ENCODE peak calls at places on chromosomes 12 and 14, in eight cellular contexts. Z, U, W, Y, P, J, M and D are unnamed samples.

GRCh38 chr14:71703477-71703876 is 228.8 kb upstream of the RGS6 start:
- DNase-seq in U (no peak), M (no peak), P (no peak), W (no peak), Z (no peak), Y (no peak), J (no peak), D (no peak)

GRCh38 chr14:105324080-105324778 is 9.7 kb downstream of the PACS2 start:
- DNase-seq in P (no peak), Y (no peak), Z (no peak), M (no peak), J (peak; percentile 68), W (no peak), U (no peak), D (no peak)

GRCh38 chr12:41364211-41364610 is 176.1 kb downstream of the PDZRN4 start:
- DNase-seq in Y (no peak), J (no peak), Z (no peak), W (no peak), U (no peak), M (no peak), P (no peak), D (no peak)

GRCh38 chr14:69682607-69683263 is 71.3 kb downstream of the SUSD6 start:
- DNase-seq in J (no peak), W (no peak), U (no peak), Z (no peak), M (no peak), Y (no peak), P (no peak), D (no peak)

GRCh38 chr14:67630186-67630585 is 10.5 kb downstream of the ARG2 start:
- DNase-seq in J (no peak), U (no peak), M (no peak), W (no peak), Z (no peak), Y (no peak), P (no peak), D (no peak)

GRCh38 chr14:70642313-70643235 is 858 bp downstream of the TTC9 start:
- DNase-seq in W (no peak), M (peak; percentile 20), J (no peak), Y (peak; percentile 39), Z (peak; percentile 47), U (peak; percentile 77), P (no peak), D (no peak)

GRCh38 chr12:103808239-103808880 is 32.7 kb downstream of the NT5DC3 start:
- DNase-seq in Y (no peak), Z (no peak), J (no peak), P (no peak), M (no peak), U (no peak), W (no peak), D (no peak)

GRCh38 chr12:65082411-65082810 is 38.7 kb downstream of the WIF1 start:
- DNase-seq in Y (no peak), W (no peak), Z (no peak), M (no peak), U (no peak), J (no peak), P (no peak), D (no peak)

GRCh38 chr12:62260733-62261683 is 804 bp downstream of the USP15 start:
- DNase-seq in U (no peak), Y (peak; percentile 45), M (no peak), J (peak; percentile 18), P (no peak), Z (peak; percentile 66), W (no peak), D (peak; percentile 59)

GRCh38 chr14:33738029-33738428 is 212.8 kb downstream of the EGLN3 start:
- DNase-seq in M (no peak), Z (no peak), W (no peak), P (no peak), U (no peak), J (no peak), Y (no peak), D (no peak)

GRCh38 chr14:71320734-71321555 is 413.7 kb downstream of the PCNX1 start:
- DNase-seq in U (peak; percentile 90), J (peak; percentile 57), Y (peak; percentile 67), W (no peak), P (peak; percentile 84), Z (peak; percentile 86), M (peak; percentile 58), D (peak; percentile 69)

GRCh38 chr12:43692064-43692463 is 66.5 kb downstream of the PUS7L start:
- DNase-seq in Z (no peak), P (no peak), M (no peak), W (no peak), Y (no peak), J (no peak), U (no peak), D (no peak)

GRCh38 chr12:71888521-71888920 is 49.0 kb downstream of the TBC1D15 start:
- DNase-seq in M (no peak), W (no peak), Y (no peak), U (no peak), Z (no peak), J (no peak), P (no peak), D (no peak)

GRCh38 chr14:35339761-35340406 is 47.7 kb downstream of the PSMA6 start:
- DNase-seq in M (no peak), Y (no peak), W (no peak), P (peak; percentile 68), U (no peak), J (no peak), Z (no peak), D (no peak)

GRCh38 chr14:81341405-81342180 is 58.5 kb downstream of the STON2 start:
- DNase-seq in P (no peak), W (no peak), J (no peak), Y (no peak), U (no peak), M (no peak), Z (no peak), D (no peak)

GRCh38 chr12:11824069-11824468 is 174.6 kb downstream of the ETV6 start:
- DNase-seq in U (no peak), Z (no peak), W (no peak), P (no peak), Y (no peak), M (no peak), J (no peak), D (no peak)

GRCh38 chr12:11822071-11822818 is 172.8 kb downstream of the ETV6 start:
- DNase-seq in W (no peak), P (peak; percentile 61), Y (peak; percentile 55), M (no peak), Z (no peak), U (no peak), J (no peak), D (no peak)

GRCh38 chr12:11823593-11823992 is 174.1 kb downstream of the ETV6 start:
- DNase-seq in M (no peak), Z (no peak), W (no peak), Y (no peak), P (no peak), J (no peak), U (no peak), D (no peak)

GRCh38 chr12:11821386-11821785 is 171.9 kb downstream of the ETV6 start:
- DNase-seq in W (no peak), U (no peak), Z (no peak), J (no peak), M (no peak), Y (no peak), P (no peak), D (no peak)

DNA sequence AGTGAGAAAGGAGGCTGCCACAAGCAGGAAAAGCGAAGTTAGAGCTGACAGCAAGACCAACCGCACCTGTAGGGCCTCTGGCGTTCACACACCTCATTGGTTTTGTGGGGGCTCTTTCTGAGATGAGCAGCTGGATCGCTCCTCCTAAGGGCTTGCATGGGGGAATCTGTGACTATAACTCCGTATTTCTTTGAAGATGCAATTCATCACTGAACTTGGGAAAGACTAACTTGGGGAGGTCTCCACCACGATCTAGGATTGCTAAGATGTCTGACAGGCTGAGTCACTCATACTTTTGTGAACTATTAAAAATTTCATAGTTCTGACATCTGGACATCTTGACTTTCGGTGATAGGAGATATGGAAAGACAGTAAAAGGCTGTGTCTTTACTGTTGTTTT is 173.6 kb downstream of the ETV6 start:
- DNase-seq in W (no peak), U (no peak), J (no peak), Z (no peak), M (no peak), Y (no peak), P (peak; percentile 28), D (no peak)
- H3K27ac ChIP-seq in W (no peak overlapping the region), U (no peak overlapping the region), J (no peak overlapping the region), Z (peak overlapping the region; percentile 6), M (no peak overlapping the region), Y (peak overlapping the region; percentile 52), P (peak overlapping the region; percentile 23), D (no peak overlapping the region)

GRCh38 chr14:51872396-51872795 is 12.0 kb downstream of the GNG2 start:
- DNase-seq in M (no peak), W (no peak), Z (no peak), J (no peak), P (no peak), Y (no peak), U (no peak), D (no peak)
- H3K27ac ChIP-seq in M (no peak overlapping the region), W (no peak overlapping the region), Z (peak overlapping the region; percentile 21), J (no peak overlapping the region), P (no peak overlapping the region), Y (peak overlapping the region; percentile 56), U (no peak overlapping the region), D (peak overlapping the region; percentile 24)

DNA sequence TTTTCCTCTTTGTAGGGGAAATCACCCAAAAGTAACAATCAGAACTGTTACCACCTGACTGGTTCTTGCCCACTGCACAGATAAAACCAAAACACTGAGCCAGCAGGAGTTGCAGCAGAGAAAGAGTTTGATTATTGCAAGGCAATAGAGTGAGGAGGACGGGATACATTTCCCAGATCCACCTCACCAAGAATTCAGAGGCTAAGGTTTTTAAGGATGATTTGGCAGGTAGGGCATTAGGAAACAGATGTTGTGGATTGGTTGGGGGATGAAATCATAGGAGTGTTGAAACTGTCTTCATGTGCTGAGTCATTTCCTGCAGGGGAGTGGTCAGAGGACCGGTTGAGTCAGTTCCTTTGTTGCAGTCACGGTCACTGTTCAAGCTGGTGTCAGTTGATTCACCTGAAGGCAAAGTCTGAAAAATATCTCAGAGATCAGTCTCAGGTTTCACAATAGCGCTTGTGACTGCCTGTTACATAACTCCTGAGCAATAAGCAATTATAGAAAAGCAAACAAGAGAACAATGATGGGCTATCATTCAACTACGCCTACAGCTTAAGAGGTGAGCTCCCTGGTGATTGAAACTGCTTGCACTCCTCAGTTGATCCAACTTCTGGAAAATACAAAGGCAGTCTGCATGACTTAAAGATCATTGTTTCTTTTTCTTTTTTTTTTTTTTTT is 20.3 kb upstream of the AMN1 start:
- DNase-seq in U (no peak), M (no peak), P (peak; percentile 83), Y (peak; percentile 86), Z (peak; percentile 89), J (no peak), W (no peak), D (peak; percentile 78)
- H3K27ac ChIP-seq in U (no peak overlapping the region), M (no peak overlapping the region), P (no peak overlapping the region), Y (peak overlapping the region; percentile 82), Z (peak overlapping the region; percentile 97), J (peak overlapping the region; percentile 78), W (no peak overlapping the region), D (peak overlapping the region; percentile 72)

DNA sequence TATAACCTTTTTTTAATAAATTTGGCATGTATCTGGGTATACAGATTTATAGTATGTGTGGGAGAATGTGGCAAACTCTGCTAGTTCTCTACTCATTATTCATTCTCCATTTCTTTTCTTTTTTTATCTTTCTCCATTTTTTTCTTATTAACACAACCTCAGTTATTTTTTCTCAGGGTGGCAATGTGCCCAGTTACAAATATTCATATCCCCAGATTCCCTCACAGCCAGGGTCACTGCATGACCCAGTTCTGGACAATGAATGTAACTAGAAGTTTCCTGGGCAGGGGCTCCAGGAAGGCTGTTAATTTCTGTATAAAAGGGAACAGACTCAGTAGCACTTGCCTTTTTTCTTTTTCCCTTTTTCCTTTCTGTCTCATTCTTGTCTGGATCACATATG is 95.6 kb downstream of the VCPKMT start:
- DNase-seq in Z (no peak), P (peak; percentile 75), U (no peak), W (no peak), M (no peak), Y (no peak), J (no peak), D (no peak)
- H3K27ac ChIP-seq in Z (no peak overlapping the region), P (peak overlapping the region; percentile 79), U (no peak overlapping the region), W (no peak overlapping the region), M (no peak overlapping the region), Y (no peak overlapping the region), J (no peak overlapping the region), D (no peak overlapping the region)